ENCODE peak calls at places on chromosomes 7 and 10, in five cellular contexts. F is thoracic aorta, S is AG10803, Z is lower lobe of right lung, A is endothelial cell. N is an unnamed sample.
A peak's percentile ranks its signal among the peaks of the same experiment; 100 is the strongest.

GRCh38 chr7:24665564-24666294 is 91.5 kb downstream of the GSDME start:
- DNase-seq in Z (no peak), S (peak; percentile 53), F (no peak), A (peak; percentile 53), N (peak; percentile 79)

GRCh38 chr10:70594161-70594560 is 8.4 kb downstream of the PRF1 start:
- DNase-seq in F (no peak), Z (no peak), A (no peak), S (no peak), N (no peak)

GRCh38 chr7:83413425-83413824 is 235.5 kb downstream of the SEMA3E start:
- DNase-seq in F (no peak), A (no peak), Z (no peak), S (peak; percentile 35), N (peak; percentile 58)

GRCh38 chr7:78970440-78970916 is 483.0 kb downstream of the MAGI2 start:
- DNase-seq in A (peak; percentile 4), Z (no peak), F (no peak), S (peak; percentile 23), N (no peak)

GRCh38 chr7:29039747-29040569 is 81.8 kb upstream of the TRIL start:
- DNase-seq in S (peak; percentile 74), A (no peak), F (no peak), Z (no peak), N (peak; percentile 55)

GRCh38 chr10:33335550-33335799 is 1.0 kb upstream of the NRP1 start:
- DNase-seq in F (no peak), S (no peak), A (no peak), Z (peak; percentile 59), N (no peak)

GRCh38 chr10:114631678-114632417 is 26.2 kb downstream of the ABLIM1 start:
- DNase-seq in S (no peak), Z (peak; percentile 54), F (no peak), A (peak; percentile 43), N (no peak)

GRCh38 chr10:1061930-1062769 is 6.0 kb downstream of the WDR37 start:
- DNase-seq in Z (no peak), F (no peak), A (no peak), S (peak; percentile 37), N (peak; percentile 69)

GRCh38 chr7:130022115-130022514 is 29.1 kb downstream of the ZC3HC1 start:
- DNase-seq in S (no peak), F (no peak), A (no peak), Z (no peak), N (no peak)

GRCh38 chr7:134512271-134512670 is 15.1 kb upstream of the AKR1B10 start:
- DNase-seq in S (no peak), F (no peak), A (no peak), Z (no peak), N (no peak)

GRCh38 chr7:95398155-95398940 is 2.2 kb upstream of the PON3 start:
- DNase-seq in Z (no peak), F (no peak), S (no peak), A (no peak), N (no peak)

GRCh38 chr7:57361406-57361805 is 88.6 kb upstream of the ZNF716 start:
- DNase-seq in S (no peak), A (no peak), Z (no peak), F (no peak), N (no peak)

GRCh38 chr7:115005942-115006341 is 84.0 kb downstream of the MDFIC start:
- DNase-seq in S (no peak), F (no peak), A (no peak), Z (no peak), N (no peak)

GRCh38 chr7:90955641-90956207 is 308.5 kb upstream of the FZD1 start:
- DNase-seq in A (no peak), F (no peak), S (no peak), Z (no peak), N (no peak)

GRCh38 chr10:84925495-84925894 is 597.1 kb downstream of the CCSER2 start:
- DNase-seq in Z (no peak), S (no peak), A (no peak), F (no peak), N (no peak)
- TF ChIP-seq CTCF in Z (no peak), S (no peak), A (no peak), F (no peak), N (no peak)

GRCh38 chr10:76632158-76633051 is 1005.2 kb downstream of the KCNMA1 start:
- DNase-seq in S (no peak), Z (no peak), A (peak; percentile 9), F (no peak), N (peak; percentile 1)
- TF ChIP-seq CTCF in S (peak; percentile 33), Z (peak; percentile 41), A (no peak), F (no peak), N (peak; percentile 24)

DNA sequence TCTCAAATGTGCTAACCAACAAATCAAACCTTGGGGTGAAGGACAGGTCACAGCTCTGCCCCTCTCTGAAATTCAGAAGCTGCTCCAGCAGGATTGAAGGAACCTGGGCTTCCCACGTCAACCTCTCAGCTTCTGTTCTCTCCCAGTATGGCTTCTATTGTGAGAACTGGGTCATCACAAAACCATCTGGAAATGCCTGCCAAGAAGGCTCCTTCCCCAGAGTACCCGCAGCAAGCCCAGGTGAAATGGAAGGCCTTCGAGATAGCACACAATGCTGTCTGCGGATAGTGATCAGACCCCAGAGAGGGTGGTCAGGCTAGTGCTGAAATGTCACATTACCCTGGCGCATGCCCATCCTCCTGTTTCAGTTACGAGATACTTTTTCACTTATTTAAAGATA is 16.4 kb upstream of the PROSER2 start:
- DNase-seq in A (no peak), S (no peak), F (no peak), Z (no peak), N (no peak)
- TF ChIP-seq CTCF in A (no peak), S (no peak), F (no peak), Z (no peak), N (no peak)

GRCh38 chr10:51895209-51895608 is 195.8 kb upstream of the CSTF2T start:
- DNase-seq in A (no peak), Z (no peak), S (peak; percentile 98), F (peak; percentile 41), N (peak; percentile 91)

GRCh38 chr10:51894752-51895151 is 195.4 kb upstream of the CSTF2T start:
- DNase-seq in S (peak; percentile 74), A (no peak), F (no peak), Z (no peak), N (peak; percentile 72)

GRCh38 chr10:51892313-51892712 is 192.9 kb upstream of the CSTF2T start:
- DNase-seq in F (no peak), Z (no peak), S (no peak), A (no peak), N (no peak)

GRCh38 chr10:51896849-51897248 is 197.5 kb upstream of the CSTF2T start:
- DNase-seq in S (peak; percentile 95), F (no peak), Z (no peak), A (no peak), N (peak; percentile 83)

DNA sequence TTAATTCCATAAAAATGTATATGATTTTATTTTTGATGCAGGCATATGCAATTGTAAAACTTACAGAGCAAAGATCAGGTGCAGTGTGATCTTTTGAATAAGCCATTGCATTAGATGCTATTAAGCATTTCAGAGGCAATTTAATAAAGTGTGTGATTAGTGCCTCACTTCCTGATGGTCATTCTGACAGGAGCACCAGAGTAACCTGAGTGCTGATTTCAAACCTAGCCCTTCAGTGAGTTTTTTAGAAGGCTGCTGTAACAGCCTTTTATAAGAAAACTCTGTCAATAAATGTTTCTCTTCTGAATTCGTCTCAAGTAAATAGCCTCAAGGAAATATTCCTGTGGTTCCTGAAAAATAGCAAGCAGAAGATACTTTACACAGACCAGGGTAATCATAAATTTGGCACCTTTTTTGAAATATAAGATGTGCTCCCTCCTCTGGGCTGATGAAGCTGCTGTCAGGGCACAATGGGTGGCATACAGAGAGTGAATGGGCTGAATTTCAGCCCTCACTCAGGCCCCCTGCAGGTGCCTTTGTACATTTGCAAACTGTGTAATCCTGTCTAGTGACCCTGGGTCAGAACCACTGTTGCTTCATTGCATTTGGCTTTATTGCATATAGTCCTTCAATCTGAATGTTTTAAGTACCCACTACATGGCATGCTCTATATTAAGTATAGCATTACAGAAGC is 193.7 kb upstream of the CSTF2T start:
- DNase-seq in A (peak; percentile 12), F (no peak), S (no peak), Z (no peak), N (peak; percentile 31)
- TF ChIP-seq CTCF in A (peak; percentile 39), F (no peak), S (peak; percentile 20), Z (no peak), N (peak; percentile 30)

GRCh38 chr7:41886257-41886905 is 183.5 kb upstream of the INHBA start:
- DNase-seq in Z (no peak), S (peak; percentile 97), F (no peak), A (no peak), N (peak; percentile 80)

GRCh38 chr7:41885078-41885477 is 182.2 kb upstream of the INHBA start:
- DNase-seq in S (peak; percentile 53), F (no peak), Z (no peak), A (no peak), N (peak; percentile 31)

GRCh38 chr7:41887446-41887845 is 184.6 kb upstream of the INHBA start:
- DNase-seq in F (no peak), S (peak; percentile 11), A (no peak), Z (no peak), N (peak; percentile 46)

GRCh38 chr7:41885748-41886147 is 182.9 kb upstream of the INHBA start:
- DNase-seq in A (no peak), Z (no peak), F (no peak), S (peak; percentile 36), N (peak; percentile 54)

DNA sequence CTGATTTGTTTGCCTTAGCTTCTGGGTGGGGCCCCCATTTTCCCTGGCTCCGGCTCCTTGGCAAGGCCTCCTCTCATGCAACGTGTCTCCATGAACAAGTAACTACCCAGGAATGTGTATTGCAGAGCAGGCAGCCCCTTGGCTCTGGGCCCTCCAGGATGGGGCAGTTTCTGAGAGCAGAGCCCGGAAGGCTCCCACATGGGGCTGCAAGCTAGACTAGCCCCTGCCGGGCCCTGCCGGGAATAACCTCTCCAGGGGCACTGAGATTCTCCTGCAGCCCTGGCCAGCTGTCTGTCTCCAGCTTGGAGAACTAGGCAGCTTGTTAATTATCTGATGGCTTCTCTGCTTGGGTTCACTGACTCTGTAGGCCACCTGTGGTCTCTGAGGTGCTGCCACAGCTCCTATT is 184.0 kb upstream of the INHBA start:
- DNase-seq in A (no peak), S (peak; percentile 98), Z (no peak), F (peak; percentile 11), N (peak; percentile 95)
- TF ChIP-seq CTCF in A (no peak), S (peak; percentile 66), Z (no peak), F (no peak), N (peak; percentile 60)

GRCh38 chr7:80611779-80612178 is 26.7 kb upstream of the CD36 start:
- DNase-seq in A (no peak), F (no peak), Z (peak; percentile 50), S (peak; percentile 45), N (peak; percentile 63)

GRCh38 chr7:80618105-80618504 is 20.3 kb upstream of the CD36 start:
- DNase-seq in S (no peak), Z (no peak), A (no peak), F (no peak), N (no peak)

GRCh38 chr7:80613519-80613918 is 24.9 kb upstream of the CD36 start:
- DNase-seq in S (no peak), F (no peak), A (no peak), Z (no peak), N (no peak)

GRCh38 chr7:80611353-80611752 is 27.1 kb upstream of the CD36 start:
- DNase-seq in F (no peak), Z (no peak), A (no peak), S (no peak), N (no peak)

GRCh38 chr7:80614911-80615310 is 23.5 kb upstream of the CD36 start:
- DNase-seq in Z (no peak), A (no peak), F (no peak), S (peak; percentile 78), N (peak; percentile 32)
- TF ChIP-seq CTCF in Z (no peak), A (no peak), F (no peak), S (peak; percentile 8), N (no peak)

N was measured in fibroblast of pulmonary artery.